ENCODE peak calls at places on chromosome 6, in nine cellular contexts. G, P, C, J, U, M, H, A and X are unnamed samples.

GRCh38 chr6:105616521-105616920 is 213.6 kb upstream of the PREP start:
- DNase-seq in U (no peak), H (no peak), M (no peak), J (no peak), C (no peak), A (no peak), P (no peak), G (no peak), X (no peak)

GRCh38 chr6:88705601-88706000 is 257.8 kb downstream of the RNGTT start:
- DNase-seq in M (no peak), P (no peak), J (no peak), H (no peak), C (no peak), U (no peak), A (no peak), G (no peak), X (no peak)

GRCh38 chr6:31659649-31660223 is 842 bp downstream of the C6orf47 start:
- DNase-seq in P (no peak), U (peak), G (no peak), J (peak), C (no peak), A (no peak), M (no peak), H (no peak), X (no peak)

GRCh38 chr6:71012871-71013456 is 56.1 kb upstream of the B3GAT2 start:
- DNase-seq in H (peak), C (no peak), U (peak), G (peak), A (peak), M (peak), J (peak), P (no peak), X (no peak)

GRCh38 chr6:106608080-106608668 is 21.1 kb downstream of the RTN4IP1 start:
- DNase-seq in C (no peak), M (peak), G (peak), H (peak), U (peak), P (no peak), A (peak), J (peak), X (no peak)

GRCh38 chr6:151241853-151242252 is 2.1 kb downstream of the AKAP12 start:
- DNase-seq in G (no peak), P (no peak), H (no peak), J (no peak), U (no peak), C (no peak), A (no peak), M (no peak), X (no peak)

GRCh38 chr6:75600694-75601265 is 900 bp upstream of the SENP6 start:
- DNase-seq in C (no peak), J (no peak), A (no peak), M (no peak), H (no peak), P (no peak), G (peak), U (no peak), X (no peak)

GRCh38 chr6:127118505-127119360 is at the start of gene RSPO3:
- DNase-seq in H (peak), U (peak), P (no peak), A (no peak), G (peak), J (peak), C (peak), M (peak), X (no peak)